ENCODE peak calls at places on chromosomes 1 and 21, in four cellular contexts. F, Y, L and R are unnamed samples.

GRCh38 chr1:90964444-90965035 is 57.3 kb downstream of the ZNF644 start:
- DNase-seq in F (no peak), Y (peak; percentile 4), L (no peak), R (no peak)

GRCh38 chr1:203536981-203537455 is 43.1 kb downstream of the OPTC start:
- DNase-seq in F (peak; percentile 48), Y (no peak), L (no peak), R (no peak)

GRCh38 chr1:247385283-247385682 is 30.7 kb upstream of the NLRP3 start:
- DNase-seq in F (no peak), Y (no peak), L (no peak), R (no peak)

GRCh38 chr1:43773821-43774220 is 66.5 kb downstream of the ST3GAL3 start:
- DNase-seq in F (no peak), Y (no peak), L (no peak), R (no peak)

GRCh38 chr1:17053685-17054410 is at the start of gene SDHB:
- DNase-seq in F (peak; percentile 98), Y (peak; percentile 98), L (peak; percentile 99), R (peak; percentile 98)

GRCh38 chr1:212974735-212975606 is 24.6 kb downstream of the VASH2 start:
- DNase-seq in F (no peak), Y (no peak), L (no peak), R (no peak)

GRCh38 chr1:80221319-80221718 is 1214.8 kb upstream of the ADGRL4 start:
- DNase-seq in F (no peak), Y (no peak), L (no peak), R (no peak)

GRCh38 chr1:81151300-81151699 is 649.4 kb upstream of the ADGRL2 start:
- DNase-seq in F (no peak), Y (no peak), L (no peak), R (no peak)

GRCh38 chr21:38506606-38507331 is 8.5 kb upstream of the ERG start:
- DNase-seq in F (no peak), Y (no peak), L (peak; percentile 27), R (no peak)

GRCh38 chr1:20785907-20786309 is 1.2 kb downstream of the HP1BP3 start:
- DNase-seq in F (no peak), Y (no peak), L (no peak), R (no peak)

GRCh38 chr1:110370827-110371226 is 20.0 kb downstream of the SLC16A4 start:
- DNase-seq in F (peak; percentile 28), Y (peak; percentile 30), L (no peak), R (no peak)

GRCh38 chr1:115364044-115364775 is 26.2 kb upstream of the NGF start:
- DNase-seq in F (peak; percentile 69), Y (no peak), L (no peak), R (no peak)

GRCh38 chr1:83060216-83060615 is 938.7 kb downstream of the TTLL7 start:
- DNase-seq in F (no peak), Y (no peak), L (no peak), R (no peak)

GRCh38 chr21:26267389-26267788 is 96.8 kb upstream of the APP start:
- DNase-seq in F (no peak), Y (no peak), L (no peak), R (no peak)

GRCh38 chr1:235397733-235398132 is 30.5 kb downstream of the TBCE start:
- DNase-seq in F (peak; percentile 39), Y (no peak), L (no peak), R (no peak)

GRCh38 chr1:199510314-199510713 is 517.2 kb upstream of the NR5A2 start:
- DNase-seq in F (no peak), Y (no peak), L (no peak), R (no peak)

GRCh38 chr1:201355471-201355870 is 22.0 kb downstream of the TNNT2 start:
- DNase-seq in F (no peak), Y (no peak), L (no peak), R (no peak)

GRCh38 chr1:109356959-109357358 is 40.8 kb downstream of the SORT1 start:
- DNase-seq in F (no peak), Y (no peak), L (no peak), R (no peak)

GRCh38 chr1:209627349-209628196 is 24.7 kb downstream of the LAMB3 start:
- DNase-seq in F (peak; percentile 76), Y (peak; percentile 43), L (peak; percentile 95), R (peak; percentile 85)

GRCh38 chr1:195105773-195106172 is 1502.5 kb downstream of the KCNT2 start:
- DNase-seq in F (no peak), Y (no peak), L (no peak), R (no peak)

GRCh38 chr1:180563013-180563827 is 4.5 kb downstream of the OVAAL start:
- DNase-seq in F (peak; percentile 71), Y (no peak), L (no peak), R (no peak)

GRCh38 chr1:199460933-199461332 is 566.6 kb upstream of the NR5A2 start:
- DNase-seq in F (no peak), Y (no peak), L (no peak), R (no peak)

GRCh38 chr1:59178339-59178744 is 118.6 kb upstream of the FGGY start:
- DNase-seq in F (peak; percentile 21), Y (no peak), L (no peak), R (no peak)

GRCh38 chr1:186073697-186074096 is 301.4 kb downstream of the TPR start:
- DNase-seq in F (no peak), Y (no peak), L (no peak), R (no peak)

GRCh38 chr1:109191377-109191776 is 22.3 kb upstream of the SARS1 start:
- DNase-seq in F (no peak), Y (no peak), L (peak; percentile 46), R (no peak)

GRCh38 chr1:54624466-54625464 is 1.4 kb upstream of the FAM151A start:
- DNase-seq in F (no peak), Y (no peak), L (no peak), R (no peak)

GRCh38 chr1:228379165-228379460 is 27.5 kb downstream of the TRIM11 start:
- DNase-seq in F (no peak), Y (no peak), L (peak; percentile 44), R (peak; percentile 8)

GRCh38 chr1:110606784-110607662 is 865 bp upstream of the KCNA2 start:
- DNase-seq in F (no peak), Y (no peak), L (peak; percentile 31), R (peak; percentile 33)

GRCh38 chr21:15332572-15332971 is 267.8 kb upstream of the NRIP1 start:
- DNase-seq in F (no peak), Y (no peak), L (no peak), R (no peak)

GRCh38 chr21:38027901-38028300 is 111.6 kb upstream of the KCNJ6 start:
- DNase-seq in F (no peak), Y (no peak), L (no peak), R (no peak)

GRCh38 chr1:52237430-52237829 is 95.5 kb downstream of the ZFYVE9 start:
- DNase-seq in F (peak; percentile 36), Y (no peak), L (no peak), R (no peak)